ENCODE peak calls at places on chromosomes 13 and 19, in six cellular contexts. D, Y, T, G, E and P are unnamed samples. For H3K36me3, the result is how much of the 10 kb centered on the place peaks cover.

GRCh38 chr13:29521336-29521735 is 74.2 kb downstream of the SLC7A1 start:
- DNase-seq in G (no peak), E (no peak), D (no peak), Y (no peak), T (no peak), P (no peak)

GRCh38 chr19:18091217-18091608 is 4.5 kb upstream of the IL12RB1 start:
- DNase-seq in E (no peak), G (no peak), D (no peak), Y (no peak), T (no peak), P (peak)

GRCh38 chr19:49818691-49819331 is 722 bp downstream of the MED25 start:
- DNase-seq in D (peak), E (no peak), T (peak), G (no peak), Y (no peak), P (peak)

GRCh38 chr13:98981596-98982195 is 3.8 kb upstream of the DOCK9 start:
- DNase-seq in T (no peak), D (no peak), E (no peak), Y (no peak), G (no peak), P (no peak)

GRCh38 chr13:36914648-36915047 is 5.4 kb downstream of the SMAD9 start:
- DNase-seq in D (no peak), G (no peak), E (no peak), Y (no peak), T (no peak), P (no peak)

GRCh38 chr13:80082396-80083096 is 258.4 kb downstream of the SPRY2 start:
- DNase-seq in T (no peak), D (peak), G (no peak), Y (peak), E (no peak), P (no peak)

GRCh38 chr13:91078093-91078679 is 269.3 kb upstream of the MIR17HG start:
- DNase-seq in E (peak), Y (peak), G (no peak), D (peak), T (peak), P (peak)

GRCh38 chr13:62371737-62372136 is 956.1 kb upstream of the PCDH20 start:
- DNase-seq in G (no peak), Y (no peak), T (no peak), E (no peak), D (no peak), P (no peak)

GRCh38 chr13:44273216-44273615 is 100.4 kb upstream of the SERP2 start:
- DNase-seq in D (no peak), G (no peak), E (no peak), Y (no peak), T (no peak), P (no peak)

GRCh38 chr13:30679483-30680330 is 55.6 kb upstream of the ALOX5AP start:
- DNase-seq in E (peak), Y (peak), D (peak), T (peak), G (no peak), P (peak)

GRCh38 chr13:23799945-23800344 is 89.3 kb downstream of the MIPEP start:
- DNase-seq in D (no peak), E (no peak), Y (peak), G (no peak), T (no peak), P (no peak)

GRCh38 chr19:661427-662196 is 1.4 kb downstream of the RNF126 start:
- DNase-seq in T (no peak), E (no peak), Y (no peak), G (no peak), D (peak), P (peak)

GRCh38 chr19:53553865-53554791 is 16.2 kb downstream of the ZNF331 start:
- DNase-seq in E (peak), G (peak), D (peak), Y (peak), T (no peak), P (no peak)

GRCh38 chr13:108213946-108214345 is 1.4 kb downstream of the LIG4 start:
- DNase-seq in Y (peak), T (peak), D (peak), G (no peak), E (no peak), P (no peak)

GRCh38 chr13:52348081-52348480 is 57.9 kb downstream of the THSD1 start:
- DNase-seq in D (peak), G (no peak), Y (peak), E (no peak), T (no peak), P (no peak)

GRCh38 chr13:76523740-76524382 is 362.3 kb downstream of the KCTD12 start:
- DNase-seq in G (no peak), E (no peak), D (no peak), T (no peak), Y (no peak), P (no peak)

GRCh38 chr13:80166352-80166751 is 174.6 kb downstream of the SPRY2 start:
- DNase-seq in G (no peak), E (no peak), D (no peak), Y (no peak), T (no peak), P (no peak)

GRCh38 chr13:50677687-50678463 is 165.6 kb downstream of the DLEU7 start:
- DNase-seq in E (no peak), T (no peak), G (no peak), Y (no peak), D (peak), P (no peak)

GRCh38 chr19:44741841-44742352 is 6.6 kb upstream of the BCL3 start:
- DNase-seq in T (peak), Y (peak), E (no peak), D (peak), G (no peak), P (no peak)

GRCh38 chr13:94327318-94327717 is 152.2 kb downstream of the DCT start:
- DNase-seq in G (no peak), E (peak), D (no peak), Y (no peak), T (no peak), P (peak)

GRCh38 chr19:12675940-12676339 is 5.7 kb downstream of the DHPS start:
- DNase-seq in E (no peak), Y (no peak), G (no peak), T (no peak), D (no peak), P (no peak)
- H3K36me3 ChIP-seq in E (under half), Y (under half), G (under half), T (under half), D (under half), P (half or more)

GRCh38 chr13:27274631-27275030 is 4.0 kb downstream of the RASL11A start:
- DNase-seq in T (no peak), D (no peak), E (no peak), G (no peak), Y (no peak), P (no peak)

GRCh38 chr13:27270594-27271520 is at the start of gene RASL11A:
- DNase-seq in D (peak), E (peak), T (peak), Y (peak), G (peak), P (peak)

GRCh38 chr13:27273658-27274425 is 3.2 kb downstream of the RASL11A start:
- DNase-seq in Y (peak), G (no peak), E (no peak), T (no peak), D (no peak), P (no peak)

GRCh38 chr13:27269114-27269665 is 1.4 kb upstream of the RASL11A start:
- DNase-seq in T (no peak), G (no peak), Y (no peak), E (no peak), D (peak), P (no peak)

GRCh38 chr13:27271572-27272096 is 1.0 kb downstream of the RASL11A start:
- DNase-seq in Y (no peak), E (no peak), D (no peak), T (no peak), G (no peak), P (no peak)
- H3K4me3 ChIP-seq in Y (peak), E (peak), D (peak), T (peak), G (peak), P (peak)

DNA sequence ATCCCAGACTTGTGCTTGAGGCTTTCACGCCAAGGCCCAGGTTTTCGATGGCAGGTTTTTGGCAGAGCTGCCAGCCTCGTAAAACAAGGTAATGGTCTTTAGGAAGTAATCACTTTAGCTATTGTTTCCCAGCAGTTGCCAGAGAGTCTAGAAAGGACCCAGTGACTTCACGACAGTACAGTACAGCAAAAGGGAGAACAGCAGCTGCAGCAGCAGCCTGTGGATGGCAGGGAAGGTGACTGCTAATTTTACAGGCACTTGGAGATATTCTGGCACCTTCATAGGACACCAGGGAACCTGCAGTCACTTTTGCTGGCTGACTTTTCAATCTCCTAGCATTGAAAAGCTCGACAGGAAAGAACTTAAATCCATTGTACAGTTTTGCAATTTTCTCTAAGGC is 291.6 kb upstream of the MAB21L1 start:
- DNase-seq in T (no peak), Y (no peak), G (no peak), D (no peak), E (no peak), P (no peak)
- H2AFZ ChIP-seq in T (no peak), Y (no peak), G (no peak), D (no peak), E (no peak), P (no peak)

DNA sequence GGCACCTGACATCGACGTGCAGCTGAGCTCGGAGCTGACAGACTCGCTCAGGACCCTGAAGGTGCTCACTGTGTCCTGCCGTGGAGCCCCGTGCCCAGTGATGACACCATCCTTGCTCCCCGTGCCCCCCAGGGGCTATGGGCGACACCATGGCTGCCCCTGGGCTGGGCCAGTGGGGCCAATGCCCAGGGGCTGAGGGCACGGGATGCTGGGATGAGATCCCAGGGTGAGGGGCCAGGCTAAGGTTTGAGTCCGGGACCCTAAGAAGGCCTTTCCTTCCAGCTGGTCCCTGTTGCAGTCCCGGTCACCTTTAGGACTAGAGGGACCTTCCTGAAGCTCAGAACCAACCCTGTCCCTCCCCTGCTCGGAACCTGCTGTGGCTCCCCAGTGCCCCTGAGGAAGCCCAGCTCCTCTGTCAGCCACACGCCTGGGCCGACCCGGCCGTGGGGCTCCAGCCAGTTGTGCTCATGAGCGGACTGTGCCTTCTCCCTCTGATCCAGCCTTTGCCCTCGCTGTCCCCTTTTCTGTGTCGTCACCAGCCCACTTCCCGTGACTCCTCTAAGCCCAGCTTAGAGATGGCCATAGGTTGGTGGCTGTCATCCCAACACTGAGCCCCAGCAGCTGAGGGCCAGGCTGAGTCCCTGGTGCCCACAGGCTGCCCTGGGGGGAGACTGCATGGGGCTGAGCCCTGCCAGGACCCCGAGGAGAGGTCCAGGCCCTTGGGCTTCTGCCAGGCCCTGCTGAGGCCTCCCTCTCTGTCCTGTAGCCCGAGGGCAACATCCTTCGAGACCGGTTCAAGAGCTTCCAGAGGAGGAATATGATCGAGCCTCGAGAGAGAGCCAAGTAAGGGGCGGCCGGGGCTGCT is 10.6 kb downstream of the NOP53 start:
- DNase-seq in T (no peak), E (no peak), D (no peak), G (no peak), Y (no peak), P (no peak)
- H3K36me3 ChIP-seq in T (under half), E (under half), D (under half), G (under half), Y (under half), P (half or more)

DNA sequence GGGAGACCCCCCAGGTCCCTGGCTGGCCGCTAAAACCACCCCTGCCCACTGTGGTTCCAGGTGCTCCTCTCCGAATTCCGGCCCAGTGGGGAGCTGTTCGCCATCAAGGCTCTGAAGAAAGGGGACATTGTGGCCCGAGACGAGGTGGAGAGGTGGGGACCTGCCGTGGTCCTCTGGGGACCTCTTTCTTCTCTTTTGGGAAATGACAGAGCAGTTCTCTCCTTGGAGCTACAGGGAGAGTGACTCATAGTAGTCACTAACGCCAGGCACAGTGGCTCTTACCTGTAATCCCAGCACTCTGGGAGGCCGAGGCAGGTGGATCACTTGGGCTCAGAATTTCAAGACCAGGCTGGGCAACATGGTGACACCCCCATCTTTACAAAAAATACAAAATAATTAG is 7.3 kb downstream of the PTGER1 start:
- DNase-seq in G (no peak), D (no peak), T (no peak), E (no peak), Y (no peak), P (no peak)
- H3K4me3 ChIP-seq in G (no peak), D (no peak), T (no peak), E (no peak), Y (no peak), P (no peak)

DNA sequence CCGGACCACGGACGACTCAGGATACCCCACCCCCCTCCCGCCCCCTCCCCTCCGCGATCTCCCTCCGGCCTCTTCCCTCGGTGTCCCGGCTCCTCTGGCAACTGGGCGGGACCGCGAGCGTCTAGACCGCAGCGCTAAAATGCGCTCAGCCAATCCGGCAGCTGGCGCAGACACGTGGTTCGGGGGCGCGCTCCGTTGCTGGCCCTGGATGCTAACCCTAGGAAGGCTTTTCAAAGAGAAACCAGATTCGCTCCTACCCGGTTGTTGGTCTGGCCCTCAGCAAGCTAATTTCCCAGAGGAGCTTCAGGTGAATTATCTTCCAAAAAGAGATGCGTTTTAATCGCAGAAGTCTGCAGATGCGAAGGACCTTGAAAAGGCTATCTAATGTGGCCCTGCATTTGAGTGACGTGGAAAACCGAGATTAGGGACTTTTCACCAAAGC is at the start of gene DZIP1:
- DNase-seq in G (no peak), E (peak), Y (peak), D (peak), T (peak), P (no peak)
- H2AFZ ChIP-seq in G (peak), E (peak), Y (peak), D (peak), T (peak), P (no peak)

DNA sequence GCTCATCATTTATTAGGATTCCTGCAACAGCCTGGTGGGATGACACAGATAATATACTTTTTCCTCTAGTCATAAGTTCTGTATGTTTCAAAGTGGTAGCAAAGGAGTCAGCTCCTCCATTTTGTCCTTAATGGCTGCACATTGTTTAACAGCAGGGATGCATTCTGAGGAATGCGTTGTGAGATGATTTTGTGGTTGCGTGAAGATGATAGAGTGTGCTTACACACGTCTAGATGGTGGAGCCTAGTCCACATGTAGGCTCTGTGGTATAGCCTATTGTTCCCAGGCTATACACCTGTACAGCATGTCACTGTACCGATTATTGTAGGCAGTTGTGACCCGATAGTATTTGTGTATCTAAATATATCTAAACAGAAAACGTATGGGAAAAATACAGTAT is 4.6 kb downstream of the SMARCA4 start:
- DNase-seq in D (no peak), G (no peak), Y (no peak), E (no peak), T (no peak), P (no peak)
- H3K36me3 ChIP-seq in D (under half), G (under half), Y (under half), E (under half), T (under half), P (half or more)